ENCODE peak calls at places on chromosomes 12 and 14, in four cellular contexts. Z is fibroblast of the aortic adventitia, F is cardiac muscle cell, M is GM12865. B is an unnamed sample.

GRCh38 chr12:46049665-46050064 is 59.3 kb upstream of the SCAF11 start:
- DNase-seq in Z (no peak), F (peak; percentile 2), M (no peak), B (no peak)

GRCh38 chr12:19415563-19415962 is 23.7 kb upstream of the AEBP2 start:
- DNase-seq in Z (no peak), F (no peak), M (no peak), B (no peak)

GRCh38 chr12:2395352-2395977 is 342.7 kb downstream of the CACNA1C start:
- DNase-seq in Z (peak; percentile 33), F (peak; percentile 55), M (peak; percentile 46), B (peak; percentile 38)

GRCh38 chr14:51368721-51369163 is 128.7 kb downstream of the TMX1 start:
- DNase-seq in Z (peak; percentile 98), F (peak; percentile 94), M (no peak), B (peak; percentile 95)

GRCh38 chr14:54606631-54607133 is 39.8 kb downstream of the SAMD4A start:
- DNase-seq in Z (peak; percentile 82), F (peak; percentile 67), M (no peak), B (peak; percentile 88)

GRCh38 chr14:64704743-64705405 is 650 bp downstream of the PLEKHG3 start:
- DNase-seq in Z (no peak), F (peak; percentile 32), M (no peak), B (no peak)

GRCh38 chr14:75454963-75455546 is 27.2 kb downstream of the JDP2 start:
- DNase-seq in Z (peak; percentile 81), F (peak; percentile 85), M (peak; percentile 44), B (peak; percentile 79)

GRCh38 chr14:61433169-61433568 is 111.8 kb downstream of the PRKCH start:
- DNase-seq in Z (no peak), F (no peak), M (no peak), B (no peak)

GRCh38 chr14:37232907-37233481 is 35.3 kb downstream of the MIPOL1 start:
- DNase-seq in Z (peak; percentile 69), F (peak; percentile 68), M (peak; percentile 8), B (peak; percentile 75)

GRCh38 chr12:131452444-131452860 is 258.4 kb upstream of the SFSWAP start:
- DNase-seq in Z (no peak), F (no peak), M (peak; percentile 59), B (no peak)

GRCh38 chr12:122459211-122459610 is 36.7 kb upstream of the CLIP1 start:
- DNase-seq in Z (no peak), F (no peak), M (no peak), B (no peak)

GRCh38 chr12:25384038-25384953 is 133.6 kb upstream of the KRAS start:
- DNase-seq in Z (no peak), F (peak; percentile 2), M (no peak), B (no peak)

GRCh38 chr14:88553886-88554457 is 835 bp downstream of the PTPN21 start:
- DNase-seq in Z (peak; percentile 42), F (peak; percentile 32), M (no peak), B (peak; percentile 19)

GRCh38 chr12:103524238-103524875 is 28.6 kb upstream of the C12orf42 start:
- DNase-seq in Z (no peak), F (no peak), M (no peak), B (no peak)

GRCh38 chr14:30445394-30445793 is 113.6 kb upstream of the G2E3 start:
- DNase-seq in Z (no peak), F (no peak), M (no peak), B (no peak)

GRCh38 chr12:39272934-39273770 is 169.8 kb downstream of the KIF21A start:
- DNase-seq in Z (peak; percentile 51), F (peak; percentile 59), M (peak; percentile 45), B (peak; percentile 42)

GRCh38 chr14:55850803-55851202 is 267.4 kb upstream of the PELI2 start:
- DNase-seq in Z (peak; percentile 60), F (peak; percentile 64), M (no peak), B (peak; percentile 58)

GRCh38 chr14:91884664-91885063 is 17.3 kb upstream of the TC2N start:
- DNase-seq in Z (peak; percentile 33), F (peak; percentile 59), M (no peak), B (no peak)
- TF ChIP-seq CTCF in Z (peak; percentile 10), F (no peak), M (no peak), B (no peak)

GRCh38 chr12:51001799-51002198 is 24.4 kb downstream of the SLC11A2 start:
- DNase-seq in Z (no peak), F (no peak), M (no peak), B (no peak)
- H3K4me3 ChIP-seq in Z (no peak overlapping the region), F (no peak overlapping the region), M (no peak overlapping the region), B (no peak overlapping the region)

GRCh38 chr12:14418526-14418925 is 53.0 kb downstream of the ATF7IP start:
- DNase-seq in Z (peak; percentile 59), F (peak; percentile 50), M (no peak), B (peak; percentile 61)
- TF ChIP-seq CTCF in Z (peak; percentile 34), F (peak; percentile 32), M (no peak), B (peak; percentile 35)

GRCh38 chr14:73775339-73776193 is 61.4 kb upstream of the PNMA1 start:
- DNase-seq in Z (no peak), F (no peak), M (no peak), B (no peak)

GRCh38 chr14:73776194-73776537 is 62.0 kb upstream of the PNMA1 start:
- DNase-seq in Z (peak; percentile 68), F (peak; percentile 58), M (no peak), B (peak; percentile 78)

GRCh38 chr14:73773441-73774243 is 59.5 kb upstream of the PNMA1 start:
- DNase-seq in Z (no peak), F (no peak), M (peak; percentile 24), B (no peak)

GRCh38 chr14:73774671-73775070 is 60.5 kb upstream of the PNMA1 start:
- DNase-seq in Z (no peak), F (no peak), M (no peak), B (no peak)

DNA sequence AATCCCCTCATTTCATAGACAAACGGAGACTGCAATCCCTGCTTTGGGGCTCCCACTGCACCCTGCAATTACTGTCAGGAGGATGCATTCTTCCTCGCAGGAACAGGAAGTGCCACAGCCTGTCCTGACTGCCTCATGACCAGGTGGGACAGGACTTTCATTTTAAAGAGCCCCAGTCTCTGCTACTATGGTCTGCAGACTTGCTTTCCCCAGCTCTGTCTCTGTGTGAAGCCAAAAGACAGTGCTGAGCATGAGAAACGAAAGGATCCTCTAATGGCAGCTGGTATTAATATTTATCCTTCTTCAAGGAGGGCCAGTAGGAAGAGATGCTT is 60.0 kb upstream of the PNMA1 start:
- DNase-seq in Z (no peak), F (no peak), M (peak; percentile 66), B (no peak)
- H3K4me3 ChIP-seq in Z (no peak overlapping the region), F (no peak overlapping the region), M (no peak overlapping the region), B (no peak overlapping the region)

GRCh38 chr12:13022737-13023370 is 21.3 kb upstream of the FAM234B start:
- DNase-seq in Z (peak; percentile 81), F (peak; percentile 71), M (no peak), B (peak; percentile 77)

GRCh38 chr12:13027508-13027907 is 16.7 kb upstream of the FAM234B start:
- DNase-seq in Z (no peak), F (no peak), M (no peak), B (no peak)

GRCh38 chr12:13028825-13029570 is 15.2 kb upstream of the FAM234B start:
- DNase-seq in Z (no peak), F (no peak), M (no peak), B (no peak)

GRCh38 chr12:13027032-13027431 is 17.1 kb upstream of the FAM234B start:
- DNase-seq in Z (no peak), F (no peak), M (no peak), B (no peak)

GRCh38 chr12:13024151-13024946 is 19.8 kb upstream of the FAM234B start:
- DNase-seq in Z (peak; percentile 77), F (peak; percentile 70), M (no peak), B (peak; percentile 88)
- TF ChIP-seq CTCF in Z (peak; percentile 57), F (peak; percentile 46), M (no peak), B (peak; percentile 81)

GRCh38 chr12:93742086-93742934 is 65.1 kb downstream of the CRADD start:
- DNase-seq in Z (peak; percentile 76), F (peak; percentile 79), M (peak; percentile 75), B (peak; percentile 64)
- H3K4me3 ChIP-seq in Z (peak overlapping the region; percentile 74), F (peak overlapping the region; percentile 52), M (peak overlapping the region; percentile 58), B (peak overlapping the region; percentile 80)

GRCh38 chr14:45531022-45531421 is 278.0 kb upstream of the MIS18BP1 start:
- DNase-seq in Z (no peak), F (no peak), M (no peak), B (no peak)

DNA sequence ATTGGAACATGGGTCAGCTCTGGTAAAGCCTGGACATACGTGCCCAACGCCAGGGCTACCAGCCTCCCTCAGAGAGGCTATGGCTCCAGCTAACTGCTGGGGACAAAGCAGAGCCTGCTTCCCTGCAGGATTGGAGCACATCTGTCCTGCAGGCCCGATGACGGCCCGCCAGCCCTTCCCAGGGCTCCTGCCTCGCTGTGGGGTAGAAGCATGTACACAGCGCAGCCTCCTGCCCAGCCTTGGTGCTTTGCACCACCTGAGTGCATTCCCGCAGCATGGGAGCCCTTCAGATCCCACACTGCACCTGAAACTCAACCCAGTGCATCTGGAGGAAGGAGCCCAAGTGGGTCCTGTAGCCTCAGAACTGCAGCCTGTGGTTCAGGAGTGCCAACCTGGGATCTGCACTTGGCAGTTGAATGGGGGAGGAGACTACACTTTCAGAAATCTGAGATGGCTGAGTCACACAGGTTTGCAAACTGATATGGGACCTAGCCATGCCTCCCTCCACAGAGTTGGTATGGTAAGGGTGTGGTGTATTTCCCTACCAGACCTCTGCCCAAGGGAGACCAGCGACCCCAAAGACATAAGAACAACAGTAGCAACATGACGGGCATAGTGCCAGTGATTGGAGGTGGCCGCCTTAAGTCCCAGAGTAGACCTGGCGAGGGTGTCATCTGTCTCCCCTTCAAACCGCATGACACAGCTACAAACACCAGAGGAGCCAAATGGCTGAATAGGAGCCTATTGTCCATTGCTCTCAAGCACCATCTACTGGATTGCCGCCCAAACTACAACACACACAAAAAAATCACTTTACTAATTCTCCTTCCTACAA is 273.9 kb upstream of the MIS18BP1 start:
- DNase-seq in Z (no peak), F (no peak), M (peak; percentile 48), B (peak; percentile 6)
- TF ChIP-seq CTCF in Z (no peak), F (no peak), M (peak; percentile 59), B (peak; percentile 22)

GRCh38 chr12:96136129-96136528 is 58.0 kb upstream of the ELK3 start:
- DNase-seq in Z (peak; percentile 78), F (peak; percentile 88), M (no peak), B (peak; percentile 70)
- H3K4me3 ChIP-seq in Z (no peak overlapping the region), F (no peak overlapping the region), M (no peak overlapping the region), B (no peak overlapping the region)

GRCh38 chr14:23006544-23007419 is 3.2 kb downstream of the C14orf93 start:
- DNase-seq in Z (peak; percentile 98), F (peak; percentile 99), M (peak; percentile 99), B (peak; percentile 98)
- TF ChIP-seq CTCF in Z (peak; percentile 43), F (peak; percentile 29), M (peak; percentile 30), B (peak; percentile 23)